ENCODE peak calls at places on chromosomes 11 and 22, in five cellular contexts. V, M, A, J and P are unnamed samples.
A peak's percentile ranks its signal among the peaks of the same experiment; 100 is the strongest.

GRCh38 chr22:21672107-21672629 is 6.4 kb downstream of the PPIL2 start:
- DNase-seq in J (no peak), A (no peak), V (no peak), M (no peak), P (no peak)

GRCh38 chr11:129814244-129814992 is 1.2 kb upstream of the TMEM45B start:
- DNase-seq in J (peak; percentile 76), M (no peak), A (peak; percentile 35), V (peak; percentile 8), P (no peak)

GRCh38 chr22:17172172-17172833 is 13.2 kb upstream of the HDHD5 start:
- DNase-seq in A (no peak), J (no peak), V (peak; percentile 42), M (no peak), P (no peak)

GRCh38 chr11:58061813-58062212 is 31.1 kb downstream of the OR6Q1 start:
- DNase-seq in V (no peak), J (no peak), A (no peak), M (no peak), P (no peak)

GRCh38 chr22:35552186-35552842 is 11.7 kb downstream of the RASD2 start:
- DNase-seq in A (peak; percentile 93), V (peak; percentile 30), M (peak; percentile 72), J (peak; percentile 83), P (no peak)

GRCh38 chr11:120208777-120209176 is 2.1 kb upstream of the OAF start:
- DNase-seq in V (no peak), J (no peak), M (no peak), A (no peak), P (no peak)

GRCh38 chr22:32079110-32080089 is 36.3 kb downstream of the SLC5A1 start:
- DNase-seq in A (no peak), J (no peak), V (no peak), M (no peak), P (no peak)

GRCh38 chr11:132284048-132284447 is 913.6 kb downstream of the NTM start:
- DNase-seq in A (no peak), V (no peak), M (no peak), J (no peak), P (no peak)

GRCh38 chr11:101870510-101870909 is 44.3 kb upstream of the CEP126 start:
- DNase-seq in V (no peak), J (no peak), M (no peak), A (no peak), P (no peak)

GRCh38 chr11:748007-748359 is 719 bp downstream of the TALDO1 start:
- DNase-seq in V (no peak), A (no peak), J (no peak), M (no peak), P (no peak)

GRCh38 chr22:46082633-46083032 is 67.7 kb upstream of the PPARA start:
- DNase-seq in M (no peak), A (no peak), J (no peak), V (no peak), P (no peak)

GRCh38 chr22:35872451-35872850 is 154.8 kb downstream of the APOL5 start:
- DNase-seq in A (no peak), V (no peak), J (no peak), M (no peak), P (no peak)

GRCh38 chr11:46071091-46071490 is 50.2 kb downstream of the PHF21A start:
- DNase-seq in M (no peak), J (no peak), V (no peak), A (no peak), P (no peak)

GRCh38 chr11:70303070-70303469 is 32.6 kb downstream of the PPFIA1 start:
- DNase-seq in M (no peak), J (no peak), V (no peak), A (no peak), P (no peak)

GRCh38 chr11:66883021-66883968 is 26.4 kb downstream of the LRFN4 start:
- DNase-seq in J (peak; percentile 57), V (peak; percentile 92), M (peak; percentile 69), A (peak; percentile 56), P (peak; percentile 87)

GRCh38 chr11:95508219-95508880 is 277.3 kb upstream of the SESN3 start:
- DNase-seq in J (no peak), M (no peak), V (no peak), A (no peak), P (no peak)

GRCh38 chr11:116852261-116853125 is 15.1 kb upstream of the APOA1 start:
- DNase-seq in V (no peak), J (no peak), M (peak; percentile 47), A (peak; percentile 67), P (no peak)

GRCh38 chr11:34251640-34251980 is 106.2 kb downstream of the ABTB2 start:
- DNase-seq in A (no peak), V (no peak), J (no peak), M (no peak), P (no peak)

GRCh38 chr11:35064114-35064800 is 74.7 kb upstream of the CD44 start:
- DNase-seq in V (no peak), A (no peak), M (no peak), J (no peak), P (no peak)

GRCh38 chr11:15944460-15944859 is 411.9 kb downstream of the SOX6 start:
- DNase-seq in J (no peak), M (no peak), A (no peak), V (no peak), P (no peak)

GRCh38 chr11:32586576-32587190 is 3.1 kb downstream of the EIF3M start:
- DNase-seq in M (peak; percentile 31), V (no peak), A (no peak), J (no peak), P (no peak)

GRCh38 chr11:8251767-8252295 is 11.8 kb downstream of the LMO1 start:
- DNase-seq in J (no peak), M (no peak), V (no peak), A (no peak), P (no peak)

GRCh38 chr11:1533342-1533725 is 38.7 kb downstream of the DUSP8 start:
- DNase-seq in A (no peak), V (no peak), M (no peak), J (no peak), P (no peak)

GRCh38 chr11:115215694-115216615 is 288.3 kb downstream of the CADM1 start:
- DNase-seq in V (peak; percentile 17), J (no peak), A (peak; percentile 5), M (peak; percentile 29), P (no peak)

GRCh38 chr22:40121463-40121862 is 56.3 kb upstream of the TNRC6B start:
- DNase-seq in V (no peak), M (no peak), A (peak; percentile 14), J (no peak), P (no peak)

GRCh38 chr11:95577716-95578460 is 211.7 kb downstream of the FAM76B start:
- DNase-seq in J (no peak), A (no peak), V (no peak), M (peak; percentile 39), P (no peak)

GRCh38 chr11:15551897-15552851 is 437.5 kb downstream of the INSC start:
- DNase-seq in M (no peak), V (no peak), J (no peak), A (no peak), P (no peak)

GRCh38 chr11:114296979-114297372 is 777 bp downstream of the NNMT start:
- DNase-seq in M (no peak), A (no peak), J (no peak), V (no peak), P (no peak)

GRCh38 chr11:35260342-35260985 is 121.5 kb downstream of the CD44 start:
- DNase-seq in A (no peak), J (no peak), M (no peak), V (no peak), P (no peak)

GRCh38 chr22:26927841-26928240 is 270.5 kb downstream of the MIAT start:
- DNase-seq in M (no peak), J (no peak), A (no peak), V (no peak), P (no peak)

GRCh38 chr11:81007046-81007445 is 1566.2 kb upstream of the TENM4 start:
- DNase-seq in V (no peak), J (no peak), M (no peak), A (no peak), P (peak; percentile 6)

GRCh38 chr22:40818192-40818746 is 877 bp downstream of the SLC25A17 start:
- DNase-seq in V (no peak), J (peak; percentile 5), M (no peak), A (peak; percentile 55), P (no peak)

GRCh38 chr11:134391170-134391569 is 20.9 kb downstream of the B3GAT1 start:
- DNase-seq in J (no peak), A (no peak), M (no peak), V (no peak), P (no peak)